ENCODE peak calls at places on chromosomes 7 and 10, in nine cellular contexts. R, J, I, K, Y, G, F, B and E are unnamed samples.
A peak's percentile ranks its signal among the peaks of the same experiment; 100 is the strongest.

GRCh38 chr7:138864667-138865066 is 66.7 kb upstream of the ATP6V0A4 start:
- DNase-seq in I (no peak), G (no peak), Y (no peak), F (no peak), K (peak; percentile 65), R (no peak), B (no peak), J (peak; percentile 83), E (no peak)

GRCh38 chr7:55534262-55534915 is 37.9 kb downstream of the VOPP1 start:
- DNase-seq in F (no peak), I (peak; percentile 37), G (peak; percentile 84), K (peak; percentile 50), B (peak; percentile 98), J (peak; percentile 38), R (peak; percentile 58), Y (no peak), E (peak; percentile 68)

GRCh38 chr10:127740596-127740995 is 3.6 kb downstream of the FOXI2 start:
- DNase-seq in Y (no peak), F (no peak), K (no peak), J (no peak), I (no peak), G (no peak), R (no peak), B (no peak), E (no peak)

GRCh38 chr10:104650072-104650471 is 9.0 kb downstream of the SORCS3 start:
- DNase-seq in I (no peak), B (no peak), Y (no peak), R (no peak), J (no peak), G (no peak), F (peak; percentile 53), K (peak; percentile 2), E (no peak)

GRCh38 chr10:118521415-118522117 is 73.9 kb downstream of the PRLHR start:
- DNase-seq in B (no peak), G (no peak), K (no peak), I (no peak), R (no peak), Y (no peak), F (no peak), J (no peak), E (no peak)

GRCh38 chr7:76316984-76317781 is 14.7 kb downstream of the HSPB1 start:
- DNase-seq in Y (no peak), F (no peak), I (no peak), R (no peak), G (no peak), K (no peak), B (no peak), J (no peak), E (no peak)

GRCh38 chr7:156386097-156386496 is 254.5 kb upstream of the RNF32 start:
- DNase-seq in K (no peak), J (no peak), R (no peak), F (no peak), I (no peak), Y (no peak), B (no peak), G (no peak), E (no peak)

GRCh38 chr10:129662386-129662785 is 195.3 kb downstream of the MGMT start:
- DNase-seq in K (no peak), B (no peak), F (no peak), Y (no peak), G (no peak), R (no peak), I (no peak), J (no peak), E (no peak)

GRCh38 chr10:132309466-132309865 is 1.7 kb upstream of the STK32C start:
- DNase-seq in K (no peak), J (no peak), F (no peak), I (no peak), G (no peak), Y (no peak), B (no peak), R (no peak), E (no peak)

GRCh38 chr10:132307823-132308587 is at the start of gene STK32C:
- DNase-seq in Y (peak; percentile 88), I (peak; percentile 92), R (peak; percentile 90), F (peak; percentile 95), G (peak; percentile 89), B (peak; percentile 95), K (peak; percentile 86), J (peak; percentile 94), E (peak; percentile 83)

GRCh38 chr10:132309879-132310591 is 2.3 kb upstream of the STK32C start:
- DNase-seq in F (no peak), K (no peak), I (no peak), J (no peak), R (no peak), G (no peak), Y (no peak), B (no peak), E (no peak)

GRCh38 chr10:132306951-132307751 is 599 bp downstream of the STK32C start:
- DNase-seq in G (peak; percentile 59), Y (peak; percentile 46), R (peak; percentile 43), F (peak; percentile 43), B (peak; percentile 17), J (peak; percentile 29), K (no peak), I (peak; percentile 36), E (peak; percentile 33)

DNA sequence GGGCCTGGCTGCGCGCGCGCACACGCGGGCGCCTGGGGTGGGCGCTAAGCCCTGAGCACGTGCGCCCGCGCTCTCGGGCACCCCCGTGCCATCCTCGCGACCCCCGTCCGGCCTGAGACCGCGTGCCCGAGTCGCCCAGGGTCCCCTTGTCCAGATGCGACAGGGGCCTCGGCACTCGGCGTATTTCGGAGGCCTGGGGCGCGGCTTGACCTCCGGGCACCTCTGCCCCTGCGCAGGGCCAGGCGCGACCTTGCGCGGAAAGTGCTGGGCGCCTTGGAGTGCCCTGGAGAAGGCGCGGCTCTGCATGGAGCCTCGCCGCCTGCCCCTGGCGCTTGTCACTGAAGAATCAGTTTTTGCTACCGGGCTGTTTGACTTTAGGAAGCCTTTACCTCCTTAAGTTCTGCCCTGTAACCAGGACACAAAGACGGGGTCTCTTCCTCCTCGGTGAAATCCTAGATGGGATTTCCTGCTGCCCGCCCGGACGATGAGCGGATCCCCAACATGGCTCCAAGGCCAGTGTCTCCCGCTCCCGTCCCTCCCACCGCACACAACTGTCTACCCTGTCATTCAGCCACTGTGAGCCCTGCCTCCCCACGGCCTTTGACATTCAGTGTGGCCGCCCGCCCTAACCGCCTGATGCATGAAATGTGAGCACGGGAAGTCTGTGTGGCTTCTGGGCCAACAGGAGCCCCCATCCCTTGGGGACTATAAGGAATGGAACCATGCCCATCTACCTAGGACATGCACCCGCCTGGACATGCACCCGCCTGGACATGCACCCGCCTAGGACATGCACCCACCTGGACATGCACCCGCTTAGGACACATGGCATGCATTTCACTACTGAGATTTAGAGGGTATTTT is 1.1 kb upstream of the STK32C start:
- DNase-seq in G (no peak), I (no peak), F (peak; percentile 15), R (no peak), B (no peak), K (no peak), J (no peak), Y (no peak), E (no peak)
- H3K4me3 ChIP-seq in G (peak overlapping the region; percentile 6), I (peak overlapping the region; percentile 92), F (peak overlapping the region; percentile 64), R (peak overlapping the region; percentile 74), B (peak overlapping the region; percentile 62), K (peak overlapping the region; percentile 65), J (peak overlapping the region; percentile 67), Y (peak overlapping the region; percentile 65), E (peak overlapping the region; percentile 43)

GRCh38 chr10:133388973-133389818 is 4.8 kb upstream of the MTG1 start:
- DNase-seq in F (no peak), J (no peak), B (peak; percentile 98), Y (peak; percentile 33), I (no peak), K (no peak), R (peak; percentile 63), G (peak; percentile 68), E (peak; percentile 56)

GRCh38 chr10:133391249-133391635 is 2.7 kb upstream of the MTG1 start:
- DNase-seq in B (no peak), Y (no peak), G (no peak), I (no peak), R (no peak), K (no peak), F (no peak), J (no peak), E (no peak)

GRCh38 chr10:133391761-133392518 is 2.0 kb upstream of the MTG1 start:
- DNase-seq in J (no peak), R (no peak), K (no peak), Y (no peak), F (no peak), I (no peak), B (peak; percentile 42), G (peak; percentile 59), E (no peak)

GRCh38 chr10:133388265-133388972 is 5.5 kb upstream of the MTG1 start:
- DNase-seq in R (no peak), I (no peak), F (no peak), K (no peak), Y (no peak), G (no peak), B (peak; percentile 79), J (no peak), E (no peak)

GRCh38 chr10:133390597-133391248 is 3.2 kb upstream of the MTG1 start:
- DNase-seq in J (no peak), B (peak; percentile 54), Y (no peak), K (no peak), F (no peak), I (no peak), R (no peak), G (no peak), E (no peak)
- H3K4me3 ChIP-seq in J (no peak overlapping the region), B (peak overlapping the region; percentile 82), Y (no peak overlapping the region), K (no peak overlapping the region), F (no peak overlapping the region), I (no peak overlapping the region), R (no peak overlapping the region), G (no peak overlapping the region), E (no peak overlapping the region)

GRCh38 chr10:99527526-99528255 is 5.1 kb upstream of the NKX2-3 start:
- DNase-seq in B (no peak), K (peak; percentile 29), G (no peak), Y (no peak), F (no peak), J (no peak), I (no peak), R (no peak), E (no peak)

GRCh38 chr10:99528256-99528866 is 4.4 kb upstream of the NKX2-3 start:
- DNase-seq in I (no peak), Y (no peak), K (peak; percentile 48), G (no peak), B (no peak), F (no peak), J (no peak), R (no peak), E (no peak)

GRCh38 chr10:99529483-99530107 is 3.1 kb upstream of the NKX2-3 start:
- DNase-seq in I (no peak), B (no peak), F (no peak), K (peak; percentile 18), G (no peak), J (no peak), R (no peak), Y (no peak), E (no peak)

GRCh38 chr10:99530108-99531025 is 2.4 kb upstream of the NKX2-3 start:
- DNase-seq in Y (no peak), I (no peak), K (no peak), G (no peak), F (no peak), J (no peak), R (no peak), B (no peak), E (no peak)

DNA sequence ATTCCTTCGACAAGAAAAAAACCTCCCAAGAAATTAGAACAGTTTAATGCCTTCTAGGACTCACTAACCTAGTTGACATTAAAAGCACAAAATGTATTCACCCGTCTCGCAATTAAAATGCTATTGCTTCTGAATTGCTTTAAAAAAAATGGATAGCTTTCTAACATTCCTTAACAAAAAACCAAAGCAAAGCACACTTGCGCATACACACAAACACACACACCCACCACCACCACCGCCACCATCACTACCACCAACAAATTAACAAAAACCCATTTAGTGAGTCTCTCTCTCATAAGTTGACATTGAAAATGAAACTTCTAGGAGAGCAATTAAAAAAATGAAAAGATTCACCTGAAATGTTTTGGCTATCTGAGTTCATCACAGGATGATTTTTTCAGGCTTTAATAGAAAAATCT is 3.9 kb upstream of the NKX2-3 start:
- DNase-seq in B (no peak), J (no peak), F (no peak), G (no peak), K (no peak), I (no peak), R (no peak), Y (no peak), E (no peak)
- H3K4me3 ChIP-seq in B (no peak overlapping the region), J (no peak overlapping the region), F (no peak overlapping the region), G (no peak overlapping the region), K (no peak overlapping the region), I (no peak overlapping the region), R (no peak overlapping the region), Y (no peak overlapping the region), E (no peak overlapping the region)

DNA sequence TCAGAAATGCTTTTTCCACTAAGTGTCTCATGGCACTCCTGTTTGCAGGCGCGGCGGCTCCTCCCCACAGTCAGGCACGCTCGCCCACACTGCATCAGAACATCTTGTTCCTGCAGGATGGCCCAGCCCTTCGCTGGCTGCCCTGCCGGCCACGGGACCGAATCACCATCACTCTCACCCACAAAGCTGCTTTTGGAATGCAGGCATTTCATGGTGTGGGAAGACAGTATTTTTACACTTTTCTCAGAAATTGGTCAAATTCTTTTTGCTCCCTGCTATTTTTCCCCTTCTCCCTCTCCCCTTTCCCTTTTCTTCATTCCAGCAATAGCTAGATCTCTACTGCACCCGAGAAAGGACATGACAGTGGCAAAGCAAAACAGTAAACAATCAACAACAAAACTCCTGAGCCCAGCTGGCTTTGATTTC is 176.0 kb upstream of the TNS3 start:
- DNase-seq in K (peak; percentile 88), F (no peak), R (no peak), B (no peak), I (peak; percentile 35), Y (no peak), G (no peak), J (peak; percentile 95), E (no peak)
- H3K4me3 ChIP-seq in K (no peak overlapping the region), F (no peak overlapping the region), R (no peak overlapping the region), B (no peak overlapping the region), I (no peak overlapping the region), Y (no peak overlapping the region), G (no peak overlapping the region), J (no peak overlapping the region), E (no peak overlapping the region)